ENCODE peak calls at places on chromosomes 2 and 18, in five cellular contexts. F is caudate nucleus; R is stimulated activated CD8-positive, alpha-beta memory T cell treated with anti-CD3 and anti-CD28 coated beads, Interleukin-4, amount 100 ng/mL, for 24 hours; C is stimulated activated CD4-positive, alpha-beta T cell treated with anti-CD3 and anti-CD28 coated beads, Interleukin-15, amount 100 ng/mL, for 24 hours; N is CD8-positive, alpha-beta T cell. W is an unnamed sample.

GRCh38 chr2:218033590-218034496 is 31.0 kb upstream of the TNS1 start:
- DNase-seq in F (no peak), R (no peak), C (no peak), N (no peak), W (no peak)

GRCh38 chr18:79776674-79777073 is 21.1 kb upstream of the KCNG2 start:
- DNase-seq in F (no peak), R (no peak), C (no peak), N (no peak), W (no peak)

GRCh38 chr2:231199219-231199618 is 788 bp downstream of the ARMC9 start:
- DNase-seq in F (no peak), R (no peak), C (no peak), N (no peak), W (peak; percentile 59)

GRCh38 chr2:57965961-57966360 is 80.6 kb upstream of the VRK2 start:
- DNase-seq in F (no peak), R (no peak), C (no peak), N (no peak), W (peak; percentile 79)

GRCh38 chr18:48018806-48019295 is 88.4 kb upstream of the SMAD2 start:
- DNase-seq in F (no peak), R (no peak), C (no peak), N (no peak), W (peak; percentile 82)

GRCh38 chr2:144703852-144704324 is 184.0 kb upstream of the ZEB2 start:
- DNase-seq in F (no peak), R (no peak), C (no peak), N (no peak), W (peak; percentile 88)

GRCh38 chr2:98833917-98834263 is 102.1 kb downstream of the CRACDL start:
- DNase-seq in F (no peak), R (no peak), C (no peak), N (no peak), W (no peak)

GRCh38 chr2:229971298-229971790 is 49.0 kb downstream of the FBXO36 start:
- DNase-seq in F (no peak), R (no peak), C (no peak), N (no peak), W (no peak)

GRCh38 chr2:181621779-181622490 is 35.0 kb downstream of the CERKL start:
- DNase-seq in F (no peak), R (no peak), C (no peak), N (no peak), W (no peak)

GRCh38 chr2:102736174-102736606 is 25.6 kb upstream of the TMEM182 start:
- DNase-seq in F (peak; percentile 51), R (no peak), C (no peak), N (no peak), W (peak; percentile 27)

GRCh38 chr2:65033178-65033577 is 23.0 kb upstream of the CEP68 start:
- DNase-seq in F (no peak), R (no peak), C (no peak), N (no peak), W (no peak)

GRCh38 chr2:67234443-67234842 is 162.7 kb upstream of the ETAA1 start:
- DNase-seq in F (no peak), R (no peak), C (no peak), N (no peak), W (peak; percentile 21)

GRCh38 chr2:44342854-44343253 is 18.4 kb downstream of the PREPL start:
- DNase-seq in F (no peak), R (no peak), C (no peak), N (peak; percentile 47), W (peak; percentile 22)

GRCh38 chr18:28177828-28178635 is 1.1 kb upstream of the CDH2 start:
- DNase-seq in F (peak; percentile 75), R (no peak), C (peak; percentile 13), N (no peak), W (peak; percentile 10)

GRCh38 chr2:237995036-237995435 is 28.2 kb downstream of the UBE2F start:
- DNase-seq in F (no peak), R (no peak), C (no peak), N (no peak), W (no peak)